ENCODE peak calls at places on chromosomes 5 and 9, in nine cellular contexts. Z is thoracic aorta, N is psoas muscle, C is fibroblast of lung, E is adrenal gland, P is upper lobe of right lung, O is astrocyte, W is neural progenitor cell, V is GM23248. R is an unnamed sample.

GRCh38 chr9:15240927-15241326 is 66.1 kb downstream of the TTC39B start:
- DNase-seq in N (no peak), V (no peak), E (no peak), W (no peak), O (no peak), C (no peak), Z (no peak), P (no peak), R (no peak)

GRCh38 chr5:146878471-146879172 is at the start of gene PPP2R2B:
- DNase-seq in C (peak; percentile 83), E (peak; percentile 34), Z (no peak), N (peak; percentile 27), W (peak; percentile 89), O (peak; percentile 70), V (peak; percentile 57), P (peak; percentile 68), R (peak; percentile 42)

GRCh38 chr5:145446412-145446811 is 388.7 kb downstream of the PRELID2 start:
- DNase-seq in V (no peak), O (no peak), Z (no peak), C (no peak), P (no peak), W (no peak), N (no peak), E (no peak), R (no peak)

GRCh38 chr9:113634597-113635515 is 171.3 kb downstream of the RGS3 start:
- DNase-seq in C (peak; percentile 49), E (no peak), V (no peak), Z (no peak), O (no peak), N (no peak), P (peak; percentile 19), W (no peak), R (peak; percentile 0)

GRCh38 chr5:109455598-109456096 is 45.9 kb upstream of the PJA2 start:
- DNase-seq in Z (peak; percentile 11), E (no peak), W (no peak), P (no peak), C (peak; percentile 99), V (peak; percentile 98), O (peak; percentile 100), N (peak; percentile 15), R (peak; percentile 6)

GRCh38 chr9:125997510-125997823 is 250.3 kb downstream of the PBX3 start:
- DNase-seq in E (no peak), C (no peak), W (no peak), N (no peak), O (no peak), V (no peak), Z (no peak), P (peak; percentile 84), R (no peak)

GRCh38 chr9:21871256-21871975 is 69.0 kb downstream of the MTAP start:
- DNase-seq in P (no peak), C (peak; percentile 35), O (peak; percentile 23), E (no peak), Z (no peak), N (no peak), V (no peak), W (no peak), R (no peak)

GRCh38 chr9:136568288-136569081 is 22.6 kb upstream of the NOTCH1 start:
- DNase-seq in N (no peak), O (no peak), Z (no peak), P (no peak), V (no peak), C (no peak), W (no peak), E (no peak), R (no peak)

GRCh38 chr9:37862530-37862929 is 41.4 kb downstream of the SLC25A51 start:
- DNase-seq in C (no peak), P (no peak), Z (no peak), E (no peak), N (no peak), V (no peak), W (peak; percentile 2), O (no peak), R (no peak)

GRCh38 chr9:37859043-37859442 is 44.9 kb downstream of the SLC25A51 start:
- DNase-seq in Z (no peak), C (no peak), E (no peak), V (peak; percentile 32), P (no peak), W (no peak), O (no peak), N (no peak), R (no peak)

GRCh38 chr9:37852222-37852621 is 51.6 kb downstream of the DCAF10 start:
- DNase-seq in C (no peak), E (no peak), W (no peak), P (no peak), O (no peak), N (no peak), Z (no peak), V (no peak), R (no peak)

GRCh38 chr9:37856551-37856950 is 47.4 kb downstream of the SLC25A51 start:
- DNase-seq in V (no peak), O (no peak), E (no peak), P (no peak), C (no peak), W (no peak), N (no peak), Z (no peak), R (no peak)
- H3K36me3 ChIP-seq in V (peaks cover 19% of the 10 kb centered on the region), O (peaks cover 19% of the 10 kb centered on the region), E (no peaks in the 10 kb centered on the region), P (peaks cover 62% of the 10 kb centered on the region), C (peaks cover 6% of the 10 kb centered on the region), W (no peaks in the 10 kb centered on the region), N (peaks cover 67% of the 10 kb centered on the region), Z (peaks cover 21% of the 10 kb centered on the region), R (peaks cover 12% of the 10 kb centered on the region)

GRCh38 chr5:14752497-14753071 is 88.1 kb downstream of the OTULIN start:
- DNase-seq in W (no peak), O (no peak), E (no peak), V (no peak), P (no peak), C (no peak), N (no peak), Z (no peak), R (no peak)

GRCh38 chr5:14750712-14751111 is 86.2 kb downstream of the OTULIN start:
- DNase-seq in W (no peak), Z (no peak), O (no peak), E (no peak), N (no peak), V (no peak), C (no peak), P (no peak), R (no peak)

GRCh38 chr5:14757853-14758252 is 93.3 kb downstream of the OTULIN start:
- DNase-seq in P (no peak), N (no peak), C (no peak), V (no peak), O (no peak), Z (no peak), E (no peak), W (no peak), R (no peak)

GRCh38 chr5:14753292-14753691 is 88.8 kb downstream of the OTULIN start:
- DNase-seq in V (no peak), Z (no peak), O (no peak), E (no peak), P (no peak), N (no peak), C (no peak), W (no peak), R (no peak)

DNA sequence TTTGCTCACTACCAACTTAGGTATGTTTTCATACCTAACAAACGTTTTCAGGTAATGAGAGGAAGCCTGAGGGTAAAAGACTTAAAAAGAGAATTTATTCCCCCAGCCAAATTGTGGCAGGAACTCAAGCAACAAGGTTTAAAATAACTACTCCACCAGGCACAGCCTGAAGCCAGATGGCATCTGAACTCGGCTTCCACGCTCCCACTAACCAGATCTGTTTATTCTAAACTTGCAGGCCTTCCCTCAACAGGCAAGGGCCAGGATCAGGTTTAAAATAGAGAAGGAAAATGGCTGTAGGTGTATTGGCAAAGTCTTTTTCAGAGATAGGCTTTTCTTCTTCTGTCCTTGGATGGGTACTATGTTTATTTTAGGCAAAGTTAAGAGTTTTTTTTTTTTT is 89.4 kb downstream of the OTULIN start:
- DNase-seq in O (no peak), V (no peak), Z (no peak), E (no peak), N (no peak), C (no peak), P (no peak), W (no peak), R (no peak)
- H3K27ac ChIP-seq in O (no peak overlapping the region), V (no peak overlapping the region), Z (peak overlapping the region; percentile 6), E (no peak overlapping the region), N (peak overlapping the region; percentile 82), C (no peak overlapping the region), P (no peak overlapping the region), W (no peak overlapping the region), R (no peak overlapping the region)

DNA sequence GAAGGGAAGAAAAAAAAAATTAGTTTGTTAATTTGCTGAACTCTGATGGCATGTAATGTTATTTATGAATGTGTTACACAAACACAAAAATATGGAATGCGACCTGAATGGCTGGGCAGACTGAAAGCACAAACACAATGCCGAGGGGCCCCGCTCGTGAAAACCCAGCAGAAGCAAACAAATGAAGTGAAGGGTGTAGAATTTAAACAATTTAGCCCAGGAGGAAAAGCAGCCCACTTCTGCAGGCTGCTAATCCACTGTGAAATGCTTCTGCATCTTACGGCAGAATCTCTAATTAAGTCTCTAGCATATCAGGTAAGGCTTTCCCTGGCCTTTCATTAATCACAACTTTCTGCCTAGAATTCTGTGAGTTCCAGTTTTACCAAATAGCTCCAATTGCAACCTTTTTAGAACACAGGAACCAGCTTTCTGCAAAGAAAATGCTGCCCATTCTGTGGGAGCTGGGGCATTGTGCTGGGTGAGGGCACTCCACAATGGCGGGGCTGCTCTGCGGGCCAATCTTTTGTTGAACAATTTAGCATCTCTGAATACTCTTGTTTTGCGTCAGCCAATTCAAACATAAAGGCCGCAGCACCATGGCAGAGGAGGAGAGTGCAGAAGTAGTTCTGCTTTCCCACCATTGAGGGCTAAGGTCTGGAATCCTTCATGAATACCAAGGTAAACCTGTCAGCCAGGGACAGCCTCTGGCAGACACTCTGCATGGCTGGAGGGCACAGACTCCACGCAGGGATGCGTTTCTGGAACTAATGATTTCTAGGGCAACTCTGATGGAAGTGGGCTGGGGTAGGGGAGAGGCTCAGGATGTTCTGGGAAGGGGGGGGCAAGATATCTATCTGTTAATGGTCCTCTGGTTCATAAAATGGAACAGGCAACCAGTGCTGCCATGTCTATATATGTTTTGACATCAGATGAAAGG is 66.3 kb downstream of the PTCH1 start:
- DNase-seq in C (no peak), Z (no peak), N (no peak), V (no peak), E (no peak), P (no peak), O (no peak), W (peak; percentile 74), R (no peak)
- H3K36me3 ChIP-seq in C (peaks cover 9% of the 10 kb centered on the region), Z (peaks cover 21% of the 10 kb centered on the region), N (peaks cover 94% of the 10 kb centered on the region), V (peaks cover 3% of the 10 kb centered on the region), E (no peaks in the 10 kb centered on the region), P (peaks cover 79% of the 10 kb centered on the region), O (peaks cover 2% of the 10 kb centered on the region), W (no peaks in the 10 kb centered on the region), R (peaks cover 5% of the 10 kb centered on the region)

DNA sequence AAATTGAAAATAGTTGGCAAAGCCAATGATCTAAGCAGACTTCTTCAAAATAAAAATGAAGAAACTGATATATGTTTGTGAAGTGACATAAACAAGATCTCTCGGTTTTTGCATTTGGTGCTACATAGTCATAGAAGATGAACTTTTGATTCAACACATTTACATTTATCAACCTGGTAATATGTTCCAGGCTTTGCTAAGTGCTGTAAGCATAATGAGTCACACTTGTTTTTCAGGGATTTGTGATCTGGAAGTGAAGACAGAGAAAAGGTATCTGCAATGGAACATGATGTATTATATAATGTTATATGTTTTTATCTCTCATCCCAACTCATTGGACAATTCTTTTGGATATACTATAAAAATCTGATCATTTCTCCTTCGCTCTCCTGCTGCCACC is 801.4 kb downstream of the BRINP1 start:
- DNase-seq in W (no peak), V (peak; percentile 57), Z (no peak), E (no peak), O (no peak), P (no peak), N (no peak), C (no peak), R (no peak)
- H3K27ac ChIP-seq in W (no peak overlapping the region), V (no peak overlapping the region), Z (no peak overlapping the region), E (no peak overlapping the region), O (no peak overlapping the region), P (no peak overlapping the region), N (no peak overlapping the region), C (no peak overlapping the region), R (no peak overlapping the region)